ENCODE peak calls at places on chromosomes 13 and 19, in four cellular contexts. H is lower leg skin, X is endodermal cell, I is GM12865. L is an unnamed sample.

GRCh38 chr19:47494729-47495128 is 10.7 kb upstream of the KPTN start:
- DNase-seq in I (no peak), X (no peak), H (no peak), L (no peak)

GRCh38 chr19:29525901-29526729 is at the start of gene VSTM2B:
- DNase-seq in H (no peak), X (peak; percentile 66), I (no peak), L (no peak)

GRCh38 chr19:47075179-47075811 is 26.9 kb upstream of the TMEM160 start:
- DNase-seq in X (no peak), I (no peak), H (no peak), L (no peak)

GRCh38 chr19:38197937-38198704 is 25.9 kb downstream of the DPF1 start:
- DNase-seq in I (no peak), H (no peak), X (no peak), L (no peak)

GRCh38 chr13:23619073-23619855 is 49.1 kb downstream of the TNFRSF19 start:
- DNase-seq in H (no peak), I (no peak), X (no peak), L (no peak)

GRCh38 chr13:114101831-114102520 is 30.4 kb downstream of the RASA3 start:
- DNase-seq in I (no peak), X (peak; percentile 45), H (no peak), L (no peak)

GRCh38 chr13:65342938-65343337 is 1887.2 kb downstream of the PCDH9 start:
- DNase-seq in I (no peak), H (no peak), X (no peak), L (no peak)

GRCh38 chr19:3520166-3521103 is 14.3 kb downstream of the FZR1 start:
- DNase-seq in I (no peak), X (peak; percentile 73), H (no peak), L (no peak)

GRCh38 chr13:110697842-110698241 is 8.1 kb downstream of the CARS2 start:
- DNase-seq in H (no peak), X (no peak), I (no peak), L (no peak)

GRCh38 chr13:91017031-91017668 is 330.3 kb upstream of the MIR17HG start:
- DNase-seq in X (peak; percentile 87), H (no peak), I (peak; percentile 54), L (peak; percentile 51)

GRCh38 chr19:962683-963385 is 21.3 kb upstream of the WDR18 start:
- DNase-seq in H (no peak), I (no peak), X (no peak), L (no peak)

GRCh38 chr13:107712145-107712544 is 503.2 kb downstream of the LIG4 start:
- DNase-seq in I (no peak), H (no peak), X (no peak), L (no peak)

GRCh38 chr19:6925801-6926751 is 38.7 kb downstream of the ADGRE1 start:
- DNase-seq in X (peak; percentile 38), I (peak; percentile 67), H (no peak), L (peak; percentile 4)

GRCh38 chr13:25288966-25289365 is 1.7 kb upstream of the MTMR6 start:
- DNase-seq in H (no peak), X (no peak), I (no peak), L (no peak)

GRCh38 chr19:36256853-36257511 is 42.1 kb downstream of the ZNF146 start:
- DNase-seq in X (no peak), H (no peak), I (no peak), L (no peak)

GRCh38 chr19:21398851-21399250 is 1.9 kb downstream of the ZNF493 start:
- DNase-seq in H (no peak), I (no peak), X (no peak), L (no peak)

GRCh38 chr13:30995331-30995730 is 62.9 kb downstream of the TEX26 start:
- DNase-seq in I (no peak), X (no peak), H (no peak), L (no peak)

GRCh38 chr13:59094149-59094548 is 1069.6 kb downstream of the DIAPH3 start:
- DNase-seq in H (no peak), X (no peak), I (no peak), L (no peak)

GRCh38 chr19:5349041-5349440 is 8.4 kb upstream of the PTPRS start:
- DNase-seq in I (no peak), X (peak; percentile 79), H (no peak), L (no peak)
- TF ChIP-seq CTCF in I (no peak), X (peak; percentile 68), H (no peak), L (no peak)

GRCh38 chr13:36207672-36208071 is 6.7 kb downstream of the SOHLH2 start:
- DNase-seq in H (no peak), X (no peak), I (no peak), L (no peak)
- TF ChIP-seq CTCF in H (no peak), X (peak; percentile 24), I (no peak), L (no peak)

GRCh38 chr19:13839938-13840750 is 36.8 kb upstream of the NANOS3 start:
- DNase-seq in I (no peak), H (peak; percentile 95), X (peak; percentile 51), L (peak; percentile 62)
- TF ChIP-seq CTCF in I (no peak), H (no peak), X (no peak), L (no peak)

GRCh38 chr19:33217881-33218280 is 7.8 kb downstream of the SLC7A10 start:
- DNase-seq in I (no peak), H (no peak), X (no peak), L (no peak)

GRCh38 chr19:33220115-33220514 is 5.5 kb downstream of the SLC7A10 start:
- DNase-seq in I (no peak), X (no peak), H (no peak), L (no peak)

GRCh38 chr19:33221641-33222040 is 4.0 kb downstream of the SLC7A10 start:
- DNase-seq in H (no peak), I (no peak), X (no peak), L (no peak)

GRCh38 chr19:33220735-33221134 is 4.9 kb downstream of the SLC7A10 start:
- DNase-seq in X (no peak), I (no peak), H (no peak), L (no peak)

DNA sequence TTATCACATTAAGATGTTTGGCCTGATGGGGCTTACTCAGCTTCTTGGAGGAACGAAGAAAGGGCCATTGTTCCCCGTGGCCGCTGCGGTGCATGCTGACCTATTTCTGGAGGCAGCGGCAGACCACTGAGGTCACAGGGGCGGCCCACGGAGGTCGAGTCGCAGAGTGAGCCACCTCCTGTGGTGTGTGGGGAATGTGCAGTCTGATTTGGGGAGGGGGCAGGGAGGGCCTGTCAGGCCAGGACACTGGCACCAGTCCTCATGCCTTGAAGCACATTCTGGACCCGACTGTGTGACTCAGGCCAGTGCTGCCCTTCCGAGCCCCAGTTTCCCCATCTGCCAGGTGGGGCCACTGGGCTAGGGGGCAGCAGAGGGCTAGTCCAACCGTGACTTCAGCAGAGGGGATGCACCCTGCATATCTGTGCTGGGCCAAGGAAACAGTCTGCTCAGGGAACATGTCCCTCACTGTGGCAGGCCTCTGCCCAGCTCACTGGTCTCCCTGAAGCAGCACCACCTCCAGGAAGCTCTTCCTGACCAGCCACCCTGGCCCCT is 6.3 kb downstream of the SLC7A10 start:
- DNase-seq in I (no peak), H (no peak), X (peak; percentile 81), L (peak; percentile 27)
- TF ChIP-seq CTCF in I (peak; percentile 15), H (no peak), X (peak; percentile 71), L (peak; percentile 17)